ENCODE peak calls at places on chromosome X, in four cellular contexts. One of them, this sample, is unnamed.

GRCh38 chrX:21798677-21799219 is 40.7 kb upstream of the MBTPS2 start:
- DNase-seq in HepG2: peak
- DNase-seq in K562: no peak
- DNase-seq in GM12878: no peak
- DNase-seq in this sample: no peak

GRCh38 chrX:19889582-19890342 is 2.4 kb upstream of the SH3KBP1 start:
- DNase-seq in HepG2: peak
- DNase-seq in K562: peak
- DNase-seq in GM12878: peak
- DNase-seq in this sample: no peak

GRCh38 chrX:39204945-39205344 is 403.7 kb downstream of the MID1IP1 start:
- DNase-seq in HepG2: no peak
- DNase-seq in K562: no peak
- DNase-seq in GM12878: no peak
- DNase-seq in this sample: no peak

GRCh38 chrX:136674270-136674986 is 26.5 kb downstream of the CD40LG start:
- DNase-seq in HepG2: no peak
- DNase-seq in K562: no peak
- DNase-seq in GM12878: no peak
- DNase-seq in this sample: no peak

GRCh38 chrX:16695079-16695676 is 17.3 kb downstream of the CTPS2 start:
- DNase-seq in HepG2: peak
- DNase-seq in K562: peak
- DNase-seq in GM12878: no peak
- DNase-seq in this sample: peak

GRCh38 chrX:97057349-97057909 is 173.7 kb downstream of the RPA4 start:
- DNase-seq in HepG2: no peak
- DNase-seq in K562: no peak
- DNase-seq in GM12878: no peak
- DNase-seq in this sample: peak

GRCh38 chrX:13463608-13464007 is 105.8 kb upstream of the EGFL6 start:
- DNase-seq in HepG2: no peak
- DNase-seq in K562: no peak
- DNase-seq in GM12878: no peak
- DNase-seq in this sample: no peak

GRCh38 chrX:154775611-154776349 is 13.1 kb downstream of the DKC1 start:
- DNase-seq in HepG2: no peak
- DNase-seq in K562: no peak
- DNase-seq in GM12878: no peak
- DNase-seq in this sample: no peak

GRCh38 chrX:133742602-133743305 is 242.6 kb downstream of the GPC3 start:
- DNase-seq in HepG2: no peak
- DNase-seq in K562: no peak
- DNase-seq in GM12878: no peak
- DNase-seq in this sample: no peak

GRCh38 chrX:107678957-107679740 is 50.8 kb downstream of the PRPS1 start:
- DNase-seq in HepG2: no peak
- DNase-seq in K562: peak
- DNase-seq in GM12878: no peak
- DNase-seq in this sample: no peak

GRCh38 chrX:44152867-44153266 is 179.7 kb upstream of the NDP start:
- DNase-seq in HepG2: no peak
- DNase-seq in K562: no peak
- DNase-seq in GM12878: no peak
- DNase-seq in this sample: no peak

GRCh38 chrX:131763674-131764073 is 219.8 kb downstream of the OR13H1 start:
- DNase-seq in HepG2: no peak
- DNase-seq in K562: no peak
- DNase-seq in GM12878: peak
- DNase-seq in this sample: peak

GRCh38 chrX:46620505-46620904 is 46.9 kb downstream of the CHST7 start:
- DNase-seq in HepG2: no peak
- DNase-seq in K562: no peak
- DNase-seq in GM12878: no peak
- DNase-seq in this sample: no peak

GRCh38 chrX:8668797-8669196 is 63.1 kb downstream of the ANOS1 start:
- DNase-seq in HepG2: no peak
- DNase-seq in K562: no peak
- DNase-seq in GM12878: no peak
- DNase-seq in this sample: no peak

GRCh38 chrX:4547218-4547836 is 833.9 kb upstream of the PRKX start:
- DNase-seq in HepG2: peak
- DNase-seq in K562: peak
- DNase-seq in GM12878: peak
- DNase-seq in this sample: peak

GRCh38 chrX:154380787-154381186 is 1.7 kb downstream of the EMD start:
- DNase-seq in HepG2: no peak
- DNase-seq in K562: no peak
- DNase-seq in GM12878: no peak
- DNase-seq in this sample: no peak

GRCh38 chrX:110037181-110037580 is 34.3 kb downstream of the TMEM164 start:
- DNase-seq in HepG2: no peak
- DNase-seq in K562: no peak
- DNase-seq in GM12878: no peak
- DNase-seq in this sample: no peak

GRCh38 chrX:24563291-24564010 is 83.7 kb downstream of the PCYT1B start:
- DNase-seq in HepG2: no peak
- DNase-seq in K562: no peak
- DNase-seq in GM12878: no peak
- DNase-seq in this sample: no peak

GRCh38 chrX:37425370-37425769 is 76.2 kb downstream of the PRRG1 start:
- DNase-seq in HepG2: no peak
- DNase-seq in K562: no peak
- DNase-seq in GM12878: no peak
- DNase-seq in this sample: no peak

GRCh38 chrX:64894454-64895038 is 81.7 kb downstream of the ZC4H2 start:
- DNase-seq in HepG2: peak
- DNase-seq in K562: peak
- DNase-seq in GM12878: no peak
- DNase-seq in this sample: peak

GRCh38 chrX:8323356-8323755 is 141.3 kb upstream of the VCX3B start:
- DNase-seq in HepG2: no peak
- DNase-seq in K562: no peak
- DNase-seq in GM12878: no peak
- DNase-seq in this sample: no peak

GRCh38 chrX:136909119-136909705 is 28.7 kb upstream of the RBMX start:
- DNase-seq in HepG2: peak
- DNase-seq in K562: peak
- DNase-seq in GM12878: peak
- DNase-seq in this sample: peak

GRCh38 chrX:110853610-110854009 is 58.0 kb upstream of the CHRDL1 start:
- DNase-seq in HepG2: no peak
- DNase-seq in K562: no peak
- DNase-seq in GM12878: no peak
- DNase-seq in this sample: peak

GRCh38 chrX:275967-276587 is 5.1 kb upstream of the PLCXD1 start:
- DNase-seq in HepG2: peak
- DNase-seq in K562: peak
- DNase-seq in GM12878: no peak
- DNase-seq in this sample: peak

GRCh38 chrX:154349359-154349935 is 25.0 kb downstream of the FLNA start:
- DNase-seq in HepG2: no peak
- DNase-seq in K562: no peak
- DNase-seq in GM12878: no peak
- DNase-seq in this sample: no peak

GRCh38 chrX:77014655-77015377 is 432.4 kb upstream of the FGF16 start:
- DNase-seq in HepG2: peak
- DNase-seq in K562: no peak
- DNase-seq in GM12878: no peak
- DNase-seq in this sample: peak

GRCh38 chrX:12162420-12162819 is 24.1 kb downstream of the FRMPD4 start:
- DNase-seq in HepG2: no peak
- DNase-seq in K562: no peak
- DNase-seq in GM12878: no peak
- DNase-seq in this sample: no peak

GRCh38 chrX:52933976-52934703 is 24.2 kb downstream of the FAM156A start:
- DNase-seq in HepG2: no peak
- DNase-seq in K562: no peak
- DNase-seq in GM12878: no peak
- DNase-seq in this sample: no peak

GRCh38 chrX:153865321-153865580 is 20.7 kb downstream of the L1CAM start:
- DNase-seq in HepG2: no peak
- DNase-seq in K562: no peak
- DNase-seq in GM12878: no peak
- DNase-seq in this sample: no peak

GRCh38 chrX:44568196-44568595 is 25.5 kb upstream of the FUNDC1 start:
- DNase-seq in HepG2: no peak
- DNase-seq in K562: no peak
- DNase-seq in GM12878: no peak
- DNase-seq in this sample: no peak

GRCh38 chrX:42462917-42463316 is 315.0 kb downstream of the PPP1R2C start:
- DNase-seq in HepG2: no peak
- DNase-seq in K562: no peak
- DNase-seq in GM12878: no peak
- DNase-seq in this sample: no peak
- TF ChIP-seq FOXK2 in HepG2: no peak
- TF ChIP-seq FOXK2 in K562: no peak
- TF ChIP-seq FOXK2 in GM12878: no peak
- TF ChIP-seq FOXK2 in this sample: no peak

GRCh38 chrX:68755726-68756125 is 73.1 kb upstream of the EFNB1 start:
- DNase-seq in HepG2: no peak
- DNase-seq in K562: no peak
- DNase-seq in GM12878: no peak
- DNase-seq in this sample: no peak
- TF ChIP-seq FOXM1 in HepG2: no peak
- TF ChIP-seq FOXM1 in K562: no peak
- TF ChIP-seq FOXM1 in GM12878: no peak
- TF ChIP-seq FOXM1 in this sample: no peak

DNA sequence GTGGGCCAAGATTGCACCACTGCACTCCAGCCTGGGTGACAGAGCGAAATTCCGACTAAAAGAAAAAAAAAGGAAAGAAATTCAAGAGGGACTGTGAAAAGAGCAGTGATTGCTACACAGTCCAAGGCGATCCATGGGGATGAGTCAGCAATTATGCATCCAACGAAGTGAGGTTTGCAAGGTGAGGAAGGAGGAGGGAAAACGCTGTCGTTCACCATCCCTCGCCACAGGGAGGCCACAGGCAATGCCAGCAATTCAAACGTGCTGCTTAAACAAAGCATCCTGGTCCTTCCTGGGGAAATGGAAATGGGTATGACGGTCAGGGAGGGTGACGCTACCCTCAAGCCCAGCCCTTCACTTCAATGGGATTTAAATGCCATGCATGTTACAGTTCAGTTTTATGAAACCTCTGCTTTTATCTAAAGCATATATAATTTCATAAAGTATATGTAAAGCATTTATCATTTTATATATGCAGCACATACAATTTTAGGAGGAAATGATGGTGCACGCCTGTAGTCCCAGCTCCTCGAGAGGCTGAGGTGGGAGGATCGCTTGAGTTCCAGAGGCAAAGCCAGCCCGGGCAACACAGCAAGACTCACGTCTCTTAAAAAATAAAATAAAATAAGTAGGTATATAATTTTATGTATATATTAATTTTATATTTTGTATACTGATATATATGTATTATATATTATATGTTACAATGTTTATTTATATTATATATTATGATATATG is 108.7 kb downstream of the DHRSX start:
- DNase-seq in HepG2: peak
- DNase-seq in K562: peak
- DNase-seq in GM12878: no peak
- DNase-seq in this sample: no peak
- TF ChIP-seq BHLHE40 in HepG2: peak
- TF ChIP-seq BHLHE40 in K562: no peak
- TF ChIP-seq BHLHE40 in GM12878: no peak
- TF ChIP-seq BHLHE40 in this sample: no peak

DNA sequence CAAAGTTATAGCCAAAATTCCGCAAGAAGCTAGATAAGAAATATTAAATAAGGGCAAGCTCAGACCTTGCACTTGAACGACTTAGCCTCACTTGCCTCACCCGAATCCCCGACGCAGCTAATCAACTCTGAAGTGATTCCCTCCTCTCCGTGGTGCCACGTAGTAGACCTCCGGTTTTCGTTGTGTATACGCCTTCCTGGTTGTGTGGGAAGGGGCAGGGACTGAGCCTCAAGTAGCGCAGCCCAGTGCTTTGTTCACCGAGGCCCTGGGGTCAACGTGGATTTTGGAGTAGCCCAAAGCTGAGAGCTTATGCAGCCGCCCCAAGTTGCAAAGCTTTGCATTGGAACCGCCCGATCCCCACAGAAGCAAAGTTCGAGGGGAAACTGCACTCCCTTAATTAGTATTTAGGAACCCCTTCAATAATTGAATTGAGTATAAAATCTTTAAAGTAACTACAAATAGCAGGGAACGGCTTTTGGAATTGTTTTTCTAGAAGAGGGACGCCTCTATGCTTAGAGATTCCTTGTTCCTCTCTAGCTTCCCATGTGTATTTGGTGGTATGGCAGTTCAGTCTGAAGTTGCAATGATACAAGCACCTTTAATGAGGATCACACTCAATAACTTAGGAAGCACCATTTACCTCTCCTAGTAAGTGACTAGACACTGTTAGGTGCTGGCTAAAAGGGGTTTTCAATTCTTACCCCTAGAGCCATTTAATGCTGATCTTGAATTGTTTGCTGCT is 55.7 kb downstream of the LINC00632 start:
- DNase-seq in HepG2: no peak
- DNase-seq in K562: no peak
- DNase-seq in GM12878: no peak
- DNase-seq in this sample: peak
- TF ChIP-seq FOXK2 in HepG2: no peak
- TF ChIP-seq FOXK2 in K562: no peak
- TF ChIP-seq FOXK2 in GM12878: no peak
- TF ChIP-seq FOXK2 in this sample: no peak

DNA sequence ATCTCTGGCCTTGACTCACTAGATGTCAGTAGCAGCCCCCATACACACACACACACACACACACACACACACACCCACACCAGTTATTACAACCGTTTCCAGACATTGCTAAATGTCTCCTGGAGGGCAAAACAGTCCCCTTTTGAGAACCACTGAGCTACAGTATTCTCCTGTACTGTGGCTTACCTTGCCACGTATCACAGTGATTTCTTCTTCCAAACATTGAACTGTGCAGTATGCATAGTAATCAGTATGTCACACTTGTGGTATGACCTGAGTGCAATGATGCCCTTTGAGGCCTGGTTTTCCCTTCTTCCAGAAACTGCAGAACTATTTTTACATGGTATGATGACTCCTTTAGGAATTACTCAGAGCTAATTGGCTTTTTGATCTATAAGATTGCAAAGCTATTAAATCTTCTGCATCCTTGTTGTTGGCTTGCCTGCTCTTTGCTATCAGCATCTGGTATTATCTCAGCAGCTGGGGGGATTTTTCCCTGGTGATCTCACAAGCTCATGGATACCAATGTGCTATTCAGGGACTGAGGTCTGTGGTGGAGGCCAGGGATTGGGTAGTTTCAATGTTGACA is 3.6 kb upstream of the THOC2 start:
- DNase-seq in HepG2: no peak
- DNase-seq in K562: no peak
- DNase-seq in GM12878: no peak
- DNase-seq in this sample: no peak
- TF ChIP-seq FOXM1 in HepG2: no peak
- TF ChIP-seq FOXM1 in K562: no peak
- TF ChIP-seq FOXM1 in GM12878: no peak
- TF ChIP-seq FOXM1 in this sample: no peak